ENCODE peak calls at places on chromosomes 16 and 17, in nine cellular contexts. T is IMR-90, Y is left ventricle myocardium inferior, N is tibial nerve, D is ovary, G is H9, P is neuronal stem cell, U is HepG2, A is body of pancreas. B is an unnamed sample. For H3K4me1, the result is how much of the 10 kb centered on the place peaks cover.

GRCh38 chr16:89670496-89671431 is 13.1 kb downstream of the SPATA33 start:
- DNase-seq in P (no peak), Y (no peak), U (peak), N (no peak), D (no peak), G (no peak), T (peak), A (no peak), B (no peak)

GRCh38 chr17:66268247-66268927 is 34.0 kb upstream of the PRKCA start:
- DNase-seq in N (no peak), Y (no peak), U (no peak), T (peak), D (no peak), P (no peak), A (no peak), G (no peak), B (no peak)

GRCh38 chr16:4384497-4384896 is 12.8 kb downstream of the VASN start:
- DNase-seq in P (no peak), G (no peak), Y (peak), N (peak), A (no peak), D (no peak), T (peak), U (no peak), B (peak)

GRCh38 chr17:83075270-83075880 is 4.0 kb upstream of the METRNL start:
- DNase-seq in T (no peak), U (no peak), A (no peak), P (no peak), N (no peak), D (no peak), G (no peak), Y (no peak), B (no peak)

GRCh38 chr17:43578699-43579569 is 32.8 kb upstream of the ETV4 start:
- DNase-seq in Y (no peak), U (peak), D (no peak), A (no peak), T (peak), N (no peak), P (no peak), G (peak), B (peak)

GRCh38 chr17:61469949-61470348 is 17.7 kb downstream of the TBX4 start:
- DNase-seq in A (no peak), P (no peak), T (no peak), N (no peak), Y (no peak), D (no peak), U (no peak), G (peak), B (peak)

GRCh38 chr17:42276609-42277341 is 584 bp upstream of the STAT5B start:
- DNase-seq in P (no peak), U (peak), D (peak), T (peak), G (peak), A (peak), N (peak), Y (peak), B (peak)

GRCh38 chr16:30797670-30798309 is 10.8 kb upstream of the ZNF629 start:
- DNase-seq in P (no peak), G (no peak), U (peak), A (no peak), T (no peak), Y (no peak), D (no peak), N (no peak), B (no peak)

GRCh38 chr16:66502020-66502913 is 47.7 kb downstream of the TK2 start:
- DNase-seq in A (no peak), D (peak), Y (peak), T (peak), P (no peak), N (peak), G (no peak), U (peak), B (peak)

GRCh38 chr17:32546031-32546444 is 59.2 kb downstream of the CDK5R1 start:
- DNase-seq in T (no peak), A (no peak), N (no peak), P (peak), U (no peak), D (no peak), Y (no peak), G (peak), B (no peak)

GRCh38 chr16:64012166-64012565 is 1109.7 kb downstream of the CDH11 start:
- DNase-seq in Y (no peak), G (no peak), P (no peak), A (no peak), T (no peak), D (no peak), U (no peak), N (no peak), B (no peak)

GRCh38 chr16:84479716-84480450 is 24.6 kb downstream of the MEAK7 start:
- DNase-seq in A (no peak), Y (no peak), U (no peak), N (no peak), T (no peak), D (no peak), P (no peak), G (no peak), B (no peak)

GRCh38 chr17:47694818-47695663 is 1.1 kb downstream of the TBKBP1 start:
- DNase-seq in A (peak), G (peak), U (no peak), Y (peak), N (peak), P (no peak), D (peak), T (peak), B (no peak)

GRCh38 chr16:88703486-88704309 is 2.5 kb downstream of the RNF166 start:
- DNase-seq in N (no peak), T (no peak), Y (peak), P (no peak), U (no peak), A (no peak), D (no peak), G (no peak), B (peak)

GRCh38 chr17:38749222-38750043 is 1.3 kb upstream of the PCGF2 start:
- DNase-seq in N (peak), T (peak), A (peak), P (peak), Y (peak), D (peak), G (peak), U (peak), B (peak)

GRCh38 chr17:76569607-76570279 is 15.9 kb downstream of the ST6GALNAC2 start:
- DNase-seq in P (peak), N (peak), A (peak), Y (peak), D (no peak), T (no peak), G (peak), U (peak), B (no peak)

GRCh38 chr16:74611721-74612120 is 4.8 kb upstream of the GLG1 start:
- DNase-seq in U (no peak), P (no peak), G (no peak), Y (no peak), T (peak), A (no peak), D (no peak), N (no peak), B (no peak)

GRCh38 chr16:11585460-11586374 is 1.0 kb downstream of the LITAF start:
- DNase-seq in P (no peak), U (peak), N (no peak), D (peak), G (no peak), A (peak), Y (peak), T (peak), B (peak)

DNA sequence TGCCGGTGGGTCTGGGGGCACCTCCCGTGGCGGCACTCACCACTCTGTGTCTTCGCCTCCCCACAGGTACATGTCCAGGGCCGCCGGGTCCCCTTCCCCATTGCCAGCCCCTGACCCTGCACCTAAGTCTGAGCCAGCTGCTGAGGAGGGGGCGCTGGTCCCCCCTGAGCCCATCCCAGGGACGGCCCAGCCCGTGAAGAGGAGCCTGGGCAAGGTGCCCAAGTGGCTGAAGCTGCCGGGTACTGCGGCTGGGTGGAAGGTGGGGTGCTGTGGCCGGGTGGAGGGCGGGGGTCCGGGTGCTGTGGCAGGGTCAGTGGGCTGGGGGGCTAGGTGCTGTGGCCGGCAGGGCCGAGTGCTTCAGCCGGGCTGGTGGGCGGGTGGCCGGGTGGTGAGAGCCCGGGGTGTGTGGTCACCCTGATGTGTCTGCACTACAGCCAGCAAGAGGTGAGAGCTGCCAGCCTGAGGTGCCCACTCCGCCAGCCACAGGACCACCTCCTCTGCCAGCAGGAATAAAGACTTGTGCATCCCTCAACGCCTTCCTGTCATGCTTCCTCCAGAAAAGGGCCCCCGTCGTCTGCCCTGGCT is 5.7 kb downstream of the CENPX start:
- DNase-seq in U (no peak), P (no peak), N (no peak), A (no peak), G (no peak), T (no peak), D (no peak), Y (no peak), B (no peak)
- H3K4me1 ChIP-seq in U (half or more), P (under half), N (under half), A (under half), G (under half), T (under half), D (under half), Y (under half), B (under half)

GRCh38 chr16:1961651-1962067 is 2.3 kb downstream of the NDUFB10 start:
- DNase-seq in Y (no peak), U (peak), A (no peak), N (no peak), T (no peak), P (no peak), D (peak), G (no peak), B (no peak)

GRCh38 chr16:1966460-1966859 is at the start of gene RNF151:
- DNase-seq in U (no peak), G (no peak), N (no peak), A (no peak), D (no peak), P (no peak), Y (peak), T (no peak), B (no peak)

GRCh38 chr16:1964506-1965471 is at the start of gene RPS2:
- DNase-seq in P (peak), N (peak), D (peak), T (peak), U (peak), Y (peak), G (peak), A (peak), B (peak)

GRCh38 chr16:1965610-1966009 is 984 bp upstream of the RPS2 start:
- DNase-seq in N (no peak), T (no peak), P (no peak), G (no peak), D (no peak), U (no peak), A (no peak), Y (no peak), B (no peak)

DNA sequence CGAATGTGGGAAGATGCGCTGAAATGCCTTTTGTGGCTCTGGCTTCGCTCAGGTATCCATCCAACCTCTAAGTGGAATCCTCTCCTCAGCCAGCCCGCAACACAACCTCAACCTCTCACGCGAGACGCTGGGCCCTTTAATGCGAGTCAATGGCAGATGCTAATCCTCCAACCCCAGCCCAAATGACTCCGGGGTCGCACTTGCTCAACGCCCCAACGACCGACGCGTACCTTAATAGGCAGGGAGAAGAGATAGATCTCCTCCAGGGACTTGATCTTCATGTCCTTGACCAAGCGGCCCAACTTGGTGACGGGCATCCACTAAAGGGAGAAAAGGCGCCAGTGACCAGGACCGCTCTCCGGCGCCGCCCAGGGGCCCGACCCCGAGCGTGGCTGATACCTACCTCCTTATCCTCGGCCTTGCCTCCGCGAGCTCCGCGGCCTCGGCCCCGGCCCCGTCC is 550 bp downstream of the RPS2 start:
- DNase-seq in A (peak), G (no peak), N (no peak), T (no peak), Y (no peak), U (no peak), P (no peak), D (no peak), B (no peak)
- H3K4me1 ChIP-seq in A (under half), G (under half), N (under half), T (under half), Y (half or more), U (under half), P (under half), D (under half), B (under half)

GRCh38 chr17:57930239-57930638 is 25.0 kb downstream of the CUEDC1 start:
- DNase-seq in D (no peak), Y (no peak), T (no peak), U (no peak), P (no peak), G (no peak), N (no peak), A (no peak), B (no peak)
- H3K4me1 ChIP-seq in D (under half), Y (half or more), T (under half), U (half or more), P (half or more), G (under half), N (half or more), A (under half), B (under half)

GRCh38 chr17:35345445-35345925 is 27.9 kb downstream of the SLFN11 start:
- DNase-seq in Y (no peak), D (no peak), N (no peak), P (peak), A (no peak), U (no peak), G (peak), T (no peak), B (no peak)

GRCh38 chr17:35344262-35344661 is 29.2 kb downstream of the SLFN11 start:
- DNase-seq in Y (no peak), T (no peak), U (no peak), N (no peak), A (no peak), D (no peak), G (no peak), P (no peak), B (no peak)

GRCh38 chr17:35342207-35342744 is 31.1 kb downstream of the SLFN11 start:
- DNase-seq in G (no peak), P (no peak), A (no peak), D (no peak), T (no peak), U (no peak), N (no peak), Y (no peak), B (no peak)

GRCh38 chr17:35350493-35350892 is 22.9 kb downstream of the SLFN11 start:
- DNase-seq in D (no peak), U (no peak), Y (no peak), T (no peak), P (no peak), N (no peak), G (no peak), A (no peak), B (no peak)

GRCh38 chr17:35345926-35346771 is 27.3 kb downstream of the SLFN11 start:
- DNase-seq in Y (peak), A (peak), T (peak), N (peak), D (peak), P (peak), U (no peak), G (peak), B (peak)
- H3K4me1 ChIP-seq in Y (under half), A (under half), T (under half), N (under half), D (under half), P (under half), U (under half), G (under half), B (under half)

DNA sequence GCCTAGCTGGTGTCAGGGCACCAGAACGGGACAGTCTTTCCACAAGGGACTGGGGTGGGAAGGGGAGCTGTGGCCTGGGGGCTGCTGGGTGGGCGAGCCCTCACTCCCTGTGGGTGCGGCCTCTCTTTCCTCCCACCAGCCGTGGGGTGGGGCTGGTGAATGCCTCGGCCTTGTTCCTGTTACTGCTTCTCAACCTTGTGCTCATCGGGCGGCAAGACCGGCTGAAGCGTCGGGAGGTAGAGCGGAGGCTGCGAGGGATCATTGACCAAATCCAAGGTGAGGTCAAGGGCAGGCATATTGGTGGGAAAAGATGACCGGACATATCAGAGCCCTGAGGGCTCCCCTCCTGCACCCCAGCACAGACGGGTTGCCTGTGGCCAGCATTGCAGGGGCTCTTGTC is 29.2 kb downstream of the CASKIN2 start:
- DNase-seq in Y (no peak), G (no peak), U (no peak), A (no peak), T (no peak), P (no peak), N (no peak), D (no peak), B (no peak)
- H3K4me1 ChIP-seq in Y (half or more), G (under half), U (under half), A (under half), T (under half), P (under half), N (half or more), D (under half), B (under half)

DNA sequence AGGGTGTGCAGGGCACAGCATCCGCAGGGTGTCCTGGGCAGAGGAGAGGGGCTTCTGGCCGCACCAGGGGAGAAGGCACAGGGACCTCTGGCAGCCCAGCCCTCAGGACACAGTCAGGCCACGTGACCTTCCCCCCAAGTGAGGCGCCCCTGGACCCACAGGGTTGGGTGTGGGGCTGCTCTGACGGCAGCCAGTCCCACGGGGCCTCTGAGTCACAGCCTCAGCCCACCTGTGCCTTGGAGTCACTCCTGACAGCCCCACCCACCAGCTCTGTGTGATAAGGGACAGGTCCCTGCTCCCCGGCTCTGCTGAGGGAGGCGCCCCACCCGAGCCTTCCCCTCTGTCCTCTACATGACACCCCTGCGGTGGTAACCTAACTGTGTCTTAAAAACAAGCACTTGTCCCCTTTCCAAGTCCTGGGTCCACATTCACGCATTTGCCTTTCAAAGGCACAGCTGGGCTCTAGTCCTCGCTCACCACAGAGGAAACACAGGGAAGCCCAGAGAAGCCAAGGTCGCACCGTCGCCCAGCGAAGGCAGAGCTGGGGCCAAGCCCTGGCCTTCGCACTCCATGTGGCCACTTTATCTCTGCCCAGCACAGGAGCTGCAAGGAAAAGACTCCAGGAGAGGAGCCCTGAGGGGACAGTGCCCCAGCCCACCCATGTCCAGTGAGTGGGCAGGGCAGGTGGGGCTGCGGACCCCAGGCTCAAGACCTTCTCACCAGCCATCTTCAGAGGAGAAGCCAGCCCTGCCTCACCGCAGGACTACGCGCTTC is 5.1 kb upstream of the NPTX1 start:
- DNase-seq in T (no peak), P (no peak), U (no peak), D (no peak), A (no peak), N (no peak), Y (no peak), G (no peak), B (no peak)
- H3K4me1 ChIP-seq in T (under half), P (under half), U (under half), D (under half), A (under half), N (under half), Y (under half), G (under half), B (under half)

GRCh38 chr17:4334776-4335175 is 31.7 kb downstream of the UBE2G1 start:
- DNase-seq in U (no peak), T (no peak), D (no peak), Y (no peak), A (no peak), N (no peak), P (no peak), G (no peak), B (no peak)
- H3K4me1 ChIP-seq in U (under half), T (under half), D (under half), Y (half or more), A (under half), N (under half), P (under half), G (under half), B (under half)

DNA sequence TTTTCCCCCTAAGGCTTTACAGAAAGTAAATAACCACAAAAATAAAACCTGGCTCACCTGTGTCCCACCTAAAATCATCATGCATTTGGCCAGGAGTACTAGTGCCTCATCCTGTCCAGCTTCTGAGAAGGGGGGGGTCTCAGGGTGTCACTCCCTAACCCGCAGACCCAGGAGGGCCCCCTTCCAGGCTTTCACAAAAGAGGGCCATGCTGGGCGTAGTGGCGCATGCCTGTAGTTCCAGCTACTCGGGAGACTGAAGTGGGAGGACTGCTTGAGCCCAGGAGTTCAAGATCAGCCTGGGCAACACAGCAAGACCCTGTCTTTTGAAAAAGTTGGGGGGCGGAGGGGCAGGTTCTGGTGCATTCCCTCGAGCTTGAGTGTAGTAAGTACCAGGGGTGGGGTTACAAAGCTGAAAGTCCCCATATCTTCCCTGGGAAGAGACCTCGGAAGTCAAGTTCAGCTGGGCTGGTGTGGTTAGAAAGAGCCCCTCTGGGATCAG is 259.3 kb downstream of the PARN start:
- DNase-seq in P (no peak), Y (no peak), G (no peak), T (no peak), D (no peak), U (no peak), N (no peak), A (no peak), B (no peak)
- H3K4me1 ChIP-seq in P (under half), Y (under half), G (under half), T (under half), D (under half), U (half or more), N (under half), A (under half), B (under half)

GRCh38 chr17:69972251-69972650 is 102.8 kb upstream of the KCNJ16 start:
- DNase-seq in Y (no peak), G (no peak), N (no peak), D (no peak), U (no peak), A (no peak), T (peak), P (no peak), B (no peak)

GRCh38 chr17:69978056-69978646 is 96.9 kb upstream of the KCNJ16 start:
- DNase-seq in U (no peak), A (no peak), T (no peak), P (no peak), N (no peak), G (no peak), Y (no peak), D (no peak), B (no peak)

GRCh38 chr17:69969897-69970296 is 105.1 kb upstream of the KCNJ16 start:
- DNase-seq in P (no peak), U (no peak), T (no peak), A (no peak), N (no peak), D (no peak), G (no peak), Y (no peak), B (no peak)

GRCh38 chr17:69975808-69976207 is 99.2 kb upstream of the KCNJ16 start:
- DNase-seq in G (no peak), Y (no peak), A (no peak), P (no peak), D (no peak), N (no peak), U (no peak), T (no peak), B (no peak)
- H3K4me1 ChIP-seq in G (under half), Y (under half), A (under half), P (under half), D (under half), N (under half), U (under half), T (under half), B (under half)

B was measured in aorta.